ENCODE peak calls at places on chromosomes 3 and 15, in nine cellular contexts. H is OCI-LY7; G is spleen; V is astrocyte; L is uterus; Z is CD8-positive, alpha-beta T cell; Y is RWPE1; U is testis; S is CD4-positive, alpha-beta T cell. X is an unnamed sample.

GRCh38 chr3:177665122-177665808 is 468.0 kb upstream of the TBL1XR1 start:
- DNase-seq in H (no peak), G (no peak), V (peak), L (no peak), Z (no peak), Y (no peak), U (no peak), S (no peak), X (no peak)

GRCh38 chr15:57235865-57236264 is 140.4 kb upstream of the CGNL1 start:
- DNase-seq in H (no peak), G (no peak), V (peak), L (no peak), Z (no peak), Y (peak), U (no peak), S (no peak), X (peak)

GRCh38 chr15:68880382-68880781 is 49.9 kb upstream of the SPESP1 start:
- DNase-seq in H (no peak), G (no peak), V (no peak), L (no peak), Z (no peak), Y (no peak), U (no peak), S (no peak), X (no peak)

GRCh38 chr3:65945480-65945879 is 93.2 kb downstream of the MAGI1 start:
- DNase-seq in H (no peak), G (no peak), V (peak), L (no peak), Z (no peak), Y (no peak), U (no peak), S (no peak), X (no peak)

GRCh38 chr15:41577863-41578735 is 19.1 kb downstream of the TYRO3 start:
- DNase-seq in H (no peak), G (peak), V (no peak), L (no peak), Z (no peak), Y (no peak), U (no peak), S (no peak), X (no peak)

GRCh38 chr3:37540786-37541185 is 320.9 kb upstream of the CTDSPL start:
- DNase-seq in H (no peak), G (no peak), V (no peak), L (no peak), Z (no peak), Y (no peak), U (no peak), S (no peak), X (no peak)

GRCh38 chr3:61960976-61961375 is 399.6 kb downstream of the PTPRG start:
- DNase-seq in H (no peak), G (no peak), V (no peak), L (no peak), Z (no peak), Y (no peak), U (no peak), S (no peak), X (no peak)

GRCh38 chr3:41650406-41650805 is 311.5 kb downstream of the ULK4 start:
- DNase-seq in H (no peak), G (no peak), V (no peak), L (no peak), Z (no peak), Y (no peak), U (no peak), S (no peak), X (no peak)

GRCh38 chr15:100767002-100767825 is 112.4 kb upstream of the ALDH1A3 start:
- DNase-seq in H (no peak), G (peak), V (no peak), L (no peak), Z (no peak), Y (no peak), U (no peak), S (no peak), X (no peak)

GRCh38 chr3:7504886-7505775 is 644.2 kb downstream of the GRM7 start:
- DNase-seq in H (no peak), G (no peak), V (peak), L (no peak), Z (no peak), Y (peak), U (no peak), S (no peak), X (peak)

GRCh38 chr3:112354642-112355333 is 21.8 kb downstream of the CD200 start:
- DNase-seq in H (no peak), G (no peak), V (no peak), L (no peak), Z (no peak), Y (no peak), U (no peak), S (no peak), X (no peak)

GRCh38 chr3:98282205-98282604 is at the start of gene OR5H2:
- DNase-seq in H (no peak), G (no peak), V (no peak), L (no peak), Z (no peak), Y (no peak), U (no peak), S (no peak), X (no peak)

GRCh38 chr3:119815716-119816115 is 33.8 kb downstream of the NR1I2 start:
- DNase-seq in H (no peak), G (no peak), V (no peak), L (no peak), Z (no peak), Y (no peak), U (no peak), S (no peak), X (no peak)

GRCh38 chr15:78179906-78180305 is 30.7 kb downstream of the IDH3A start:
- DNase-seq in H (no peak), G (no peak), V (no peak), L (no peak), Z (no peak), Y (no peak), U (peak), S (no peak), X (no peak)

GRCh38 chr3:24512564-24513197 is 18.0 kb upstream of the THRB start:
- DNase-seq in H (no peak), G (no peak), V (no peak), L (no peak), Z (no peak), Y (no peak), U (no peak), S (no peak), X (no peak)

GRCh38 chr3:65833761-65834505 is 204.8 kb downstream of the MAGI1 start:
- DNase-seq in H (no peak), G (no peak), V (peak), L (no peak), Z (no peak), Y (no peak), U (no peak), S (no peak), X (no peak)

GRCh38 chr3:149507491-149508324 is 33.2 kb downstream of the TM4SF4 start:
- DNase-seq in H (no peak), G (no peak), V (peak), L (no peak), Z (no peak), Y (no peak), U (no peak), S (no peak), X (no peak)

GRCh38 chr15:55282284-55282833 is 7.3 kb downstream of the RAB27A start:
- DNase-seq in H (no peak), G (no peak), V (peak), L (no peak), Z (peak), Y (peak), U (peak), S (no peak), X (peak)

GRCh38 chr3:173688216-173688842 is 290.8 kb downstream of the NLGN1 start:
- DNase-seq in H (no peak), G (no peak), V (peak), L (no peak), Z (no peak), Y (no peak), U (no peak), S (no peak), X (no peak)

GRCh38 chr3:25037049-25037547 is 391.0 kb upstream of the RARB start:
- DNase-seq in H (no peak), G (no peak), V (peak), L (peak), Z (no peak), Y (no peak), U (no peak), S (no peak), X (no peak)

GRCh38 chr3:55729546-55729945 is 242.4 kb upstream of the WNT5A start:
- DNase-seq in H (peak), G (no peak), V (no peak), L (no peak), Z (no peak), Y (no peak), U (no peak), S (no peak), X (no peak)

GRCh38 chr15:33975023-33975565 is 6.8 kb downstream of the CHRM5 start:
- DNase-seq in H (peak), G (no peak), V (no peak), L (no peak), Z (no peak), Y (no peak), U (no peak), S (no peak), X (no peak)

DNA sequence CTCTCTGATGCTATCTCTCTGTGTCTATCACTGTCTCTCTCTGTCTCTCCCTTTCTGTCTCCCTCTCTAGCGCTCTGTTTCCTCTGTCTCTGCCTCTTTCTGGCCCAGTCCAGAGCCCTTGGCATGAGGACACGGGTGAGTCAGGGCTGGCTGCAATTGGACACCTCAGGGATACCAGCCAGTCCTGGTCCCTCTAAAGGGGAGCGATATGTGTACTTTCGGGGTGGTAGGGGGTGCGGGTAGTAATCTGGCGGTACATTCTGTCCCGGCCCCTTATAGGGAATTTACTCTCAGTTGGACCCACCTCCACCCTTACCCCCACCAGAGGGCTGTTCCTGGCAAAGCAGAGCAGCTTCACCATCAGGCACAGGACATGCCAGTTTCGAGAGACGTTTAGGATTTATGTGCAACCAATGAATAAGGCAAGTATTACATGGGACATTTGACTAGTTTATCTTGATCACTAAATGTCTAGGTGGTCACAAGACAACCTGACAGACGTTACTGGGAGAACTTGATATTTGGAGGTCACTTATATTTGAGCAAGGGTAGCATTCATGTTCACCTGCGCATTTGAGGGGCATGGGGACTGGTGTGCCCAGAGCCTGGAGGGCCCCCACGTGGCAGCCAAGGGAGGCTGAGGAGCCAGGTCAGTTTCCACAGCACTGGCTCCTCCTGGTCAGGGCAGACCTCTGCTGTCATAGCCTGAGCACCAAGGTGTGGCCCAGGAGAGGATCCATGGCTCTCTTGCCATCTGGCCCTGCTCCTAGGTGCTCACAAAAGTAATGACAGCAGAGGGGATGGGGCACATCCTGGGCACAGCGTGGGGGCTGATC is 256.1 kb downstream of the PLCL2 start:
- DNase-seq in H (peak), G (no peak), V (no peak), L (no peak), Z (no peak), Y (no peak), U (peak), S (no peak), X (no peak)
- H3K27ac ChIP-seq in H (no peak), G (no peak), V (no peak), L (no peak), Z (no peak), Y (no peak), U (no peak), S (no peak), X (no peak)

GRCh38 chr15:39621961-39622360 is 41.1 kb downstream of the THBS1 start:
- DNase-seq in H (no peak), G (no peak), V (no peak), L (no peak), Z (no peak), Y (no peak), U (no peak), S (no peak), X (no peak)
- H3K27ac ChIP-seq in H (no peak), G (no peak), V (no peak), L (no peak), Z (no peak), Y (no peak), U (no peak), S (no peak), X (no peak)

DNA sequence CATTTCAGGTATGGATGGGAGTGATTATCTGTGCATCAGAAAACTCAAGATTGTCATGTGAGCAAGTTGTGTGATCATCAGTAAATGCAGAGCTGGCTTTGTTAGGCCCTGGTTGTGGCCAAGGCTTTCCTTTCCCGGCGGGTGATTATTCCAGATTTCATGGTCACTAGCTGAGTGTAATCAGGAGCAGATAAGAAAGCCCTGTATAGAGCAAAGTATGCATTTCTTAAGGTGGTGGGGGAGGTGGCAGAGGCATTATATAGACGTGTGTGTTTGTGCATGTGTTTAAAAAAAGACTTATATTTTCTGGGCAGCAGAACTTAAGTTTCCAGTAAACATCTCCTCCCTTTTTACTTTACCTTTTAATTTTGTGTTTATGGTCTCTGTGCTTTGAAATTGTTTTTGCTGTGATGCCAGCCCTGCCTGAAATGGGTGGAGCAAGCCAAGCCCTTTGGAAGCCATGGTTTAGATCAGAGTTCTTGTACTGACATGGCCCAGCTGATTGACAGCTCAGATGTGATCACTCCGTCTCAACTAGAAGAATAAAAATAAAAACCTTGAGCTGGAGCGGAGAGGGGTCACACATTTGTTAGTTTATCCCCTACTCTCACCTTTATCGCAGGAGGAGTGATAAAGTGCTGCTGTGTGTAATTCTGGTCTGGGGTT is 22.2 kb downstream of the SMAD3 start:
- DNase-seq in H (no peak), G (no peak), V (no peak), L (no peak), Z (no peak), Y (no peak), U (no peak), S (no peak), X (no peak)
- H3K27ac ChIP-seq in H (peak), G (peak), V (no peak), L (peak), Z (no peak), Y (peak), U (no peak), S (no peak), X (no peak)

GRCh38 chr15:73965094-73965729 is 26.9 kb downstream of the STOML1 start:
- DNase-seq in H (peak), G (no peak), V (no peak), L (no peak), Z (no peak), Y (no peak), U (no peak), S (no peak), X (peak)
- H3K27ac ChIP-seq in H (peak), G (peak), V (no peak), L (no peak), Z (no peak), Y (no peak), U (no peak), S (peak), X (peak)

DNA sequence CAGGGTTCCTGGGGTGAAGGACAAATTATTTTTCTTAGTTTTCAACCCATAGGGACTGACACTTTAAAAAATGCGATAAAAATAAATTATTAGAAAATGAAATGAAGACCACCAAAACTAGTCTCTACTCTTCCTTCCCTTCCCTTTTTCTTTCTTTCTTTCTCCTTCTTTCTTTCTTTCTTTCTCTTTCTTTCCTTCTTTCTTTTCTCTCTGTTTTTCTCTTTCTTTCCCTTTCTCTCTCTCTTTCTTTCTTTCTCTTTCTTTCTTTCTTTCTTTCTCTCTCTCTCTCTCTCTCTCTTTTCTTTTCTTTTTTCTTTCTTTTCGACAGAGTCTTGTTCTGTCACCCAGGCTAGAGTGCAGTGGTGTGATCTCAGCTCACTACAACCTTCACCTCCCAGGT is 99.3 kb upstream of the TNFAIP8L3 start:
- DNase-seq in H (no peak), G (no peak), V (no peak), L (no peak), Z (no peak), Y (no peak), U (no peak), S (no peak), X (no peak)
- H3K27ac ChIP-seq in H (no peak), G (no peak), V (no peak), L (no peak), Z (no peak), Y (no peak), U (no peak), S (no peak), X (no peak)

GRCh38 chr3:191336833-191337232 is 6.5 kb upstream of the UTS2B start:
- DNase-seq in H (no peak), G (no peak), V (no peak), L (no peak), Z (no peak), Y (no peak), U (no peak), S (no peak), X (no peak)
- H3K27ac ChIP-seq in H (no peak), G (no peak), V (peak), L (no peak), Z (no peak), Y (no peak), U (no peak), S (no peak), X (no peak)

DNA sequence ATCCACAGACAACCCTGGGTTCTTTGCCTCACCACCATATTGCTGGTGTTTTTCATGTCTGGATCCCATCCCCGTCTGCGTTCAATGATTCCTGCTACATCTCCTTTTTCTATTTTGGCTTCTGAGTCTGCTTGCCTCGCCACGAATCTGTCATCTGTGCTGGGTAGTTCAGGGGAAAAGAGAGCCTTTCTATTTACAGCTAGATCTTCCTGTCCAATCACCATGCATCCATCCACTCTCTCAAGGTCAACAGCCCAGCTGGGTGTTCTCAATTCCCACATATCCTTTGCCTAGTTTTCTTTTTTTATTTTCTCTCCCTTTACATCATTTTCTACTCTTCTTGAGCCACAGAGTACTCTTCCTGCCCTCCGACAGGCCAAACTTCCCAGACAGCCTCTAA is 104.8 kb upstream of the RAD18 start:
- DNase-seq in H (no peak), G (no peak), V (no peak), L (no peak), Z (no peak), Y (no peak), U (peak), S (no peak), X (no peak)
- H3K27ac ChIP-seq in H (no peak), G (no peak), V (no peak), L (peak), Z (no peak), Y (no peak), U (no peak), S (no peak), X (no peak)

DNA sequence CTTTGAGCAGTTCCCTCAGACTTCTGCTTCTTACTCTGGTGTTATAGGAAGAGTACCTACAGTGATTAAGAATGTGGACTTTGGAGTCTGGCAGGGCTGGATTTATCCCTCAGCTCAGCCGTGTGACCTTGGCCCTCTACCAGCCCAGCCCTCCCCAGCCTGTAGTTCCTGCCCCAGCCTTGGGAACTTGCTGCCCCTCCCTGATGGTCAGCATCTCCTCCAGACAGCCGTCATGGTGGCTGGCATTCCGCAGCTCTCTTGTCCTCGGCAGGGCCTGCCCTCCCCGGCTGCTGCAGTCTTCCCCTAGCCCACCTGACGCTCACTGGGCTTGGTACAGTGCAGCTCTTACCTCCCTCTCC is 21.9 kb upstream of the CPNE9 start:
- DNase-seq in H (no peak), G (no peak), V (no peak), L (no peak), Z (no peak), Y (no peak), U (peak), S (no peak), X (no peak)
- H3K27ac ChIP-seq in H (no peak), G (no peak), V (no peak), L (no peak), Z (no peak), Y (no peak), U (peak), S (no peak), X (no peak)

X was measured in SJCRH30.